ENCODE peak calls at places on chromosome 13, in seven cellular contexts. K, C, I, U, Q, L and S are unnamed samples. For H3K9me3, the result is how much of the 10 kb centered on the place peaks cover.

GRCh38 chr13:60229708-60230272 is 66.1 kb upstream of the DIAPH3 start:
- DNase-seq in K (no peak), C (no peak), I (no peak), U (no peak), Q (no peak), L (no peak), S (no peak)

GRCh38 chr13:42497798-42498197 is 76.2 kb upstream of the TNFSF11 start:
- DNase-seq in K (no peak), C (no peak), I (no peak), U (no peak), Q (no peak), L (no peak), S (no peak)

GRCh38 chr13:74794582-74794981 is 660.4 kb upstream of the KLF12 start:
- DNase-seq in K (no peak), C (no peak), I (no peak), U (no peak), Q (no peak), L (no peak), S (no peak)

GRCh38 chr13:109746364-109746763 is 40.0 kb downstream of the IRS2 start:
- DNase-seq in K (no peak), C (no peak), I (no peak), U (no peak), Q (no peak), L (no peak), S (no peak)

GRCh38 chr13:96650301-96650886 is 343.9 kb downstream of the OXGR1 start:
- DNase-seq in K (no peak), C (no peak), I (no peak), U (no peak), Q (no peak), L (no peak), S (no peak)

GRCh38 chr13:23087884-23088283 is 92.9 kb upstream of the SGCG start:
- DNase-seq in K (no peak), C (no peak), I (peak), U (peak), Q (no peak), L (peak), S (no peak)

GRCh38 chr13:106507560-106508274 is 27.7 kb downstream of the EFNB2 start:
- DNase-seq in K (no peak), C (no peak), I (no peak), U (no peak), Q (no peak), L (peak), S (no peak)

GRCh38 chr13:66546534-66547379 is 683.4 kb downstream of the PCDH9 start:
- DNase-seq in K (no peak), C (no peak), I (no peak), U (no peak), Q (no peak), L (no peak), S (no peak)

GRCh38 chr13:97280478-97280877 is 58.3 kb downstream of the MBNL2 start:
- DNase-seq in K (no peak), C (no peak), I (no peak), U (no peak), Q (no peak), L (no peak), S (no peak)

GRCh38 chr13:102854675-102855074 is 8.8 kb downstream of the ERCC5 start:
- DNase-seq in K (no peak), C (no peak), I (peak), U (no peak), Q (no peak), L (no peak), S (peak)

GRCh38 chr13:113861433-113862030 is 2.3 kb downstream of the GAS6 start:
- DNase-seq in K (no peak), C (no peak), I (peak), U (no peak), Q (no peak), L (no peak), S (no peak)

GRCh38 chr13:105665284-105665683 is 870.2 kb downstream of the EFNB2 start:
- DNase-seq in K (no peak), C (no peak), I (no peak), U (no peak), Q (no peak), L (no peak), S (no peak)

GRCh38 chr13:27968316-27969072 is 621 bp downstream of the CDX2 start:
- DNase-seq in K (peak), C (no peak), I (no peak), U (no peak), Q (no peak), L (peak), S (no peak)

GRCh38 chr13:83121904-83122303 is 760.4 kb downstream of the SLITRK1 start:
- DNase-seq in K (no peak), C (no peak), I (no peak), U (no peak), Q (no peak), L (no peak), S (no peak)

GRCh38 chr13:78298657-78299056 is 304.7 kb downstream of the POU4F1 start:
- DNase-seq in K (no peak), C (no peak), I (no peak), U (no peak), Q (no peak), L (no peak), S (no peak)

GRCh38 chr13:106376411-106377112 is 158.9 kb downstream of the EFNB2 start:
- DNase-seq in K (no peak), C (no peak), I (no peak), U (no peak), Q (no peak), L (peak), S (no peak)

GRCh38 chr13:84917252-84917878 is 881.9 kb downstream of the SLITRK6 start:
- DNase-seq in K (no peak), C (no peak), I (no peak), U (peak), Q (no peak), L (peak), S (no peak)

GRCh38 chr13:32811297-32811800 is 204.9 kb upstream of the KL start:
- DNase-seq in K (no peak), C (no peak), I (peak), U (no peak), Q (no peak), L (no peak), S (no peak)

GRCh38 chr13:97385854-97386253 is 48.1 kb upstream of the RAP2A start:
- DNase-seq in K (no peak), C (no peak), I (no peak), U (no peak), Q (no peak), L (no peak), S (no peak)

GRCh38 chr13:40974460-40975407 is 44.4 kb downstream of the ELF1 start:
- DNase-seq in K (no peak), C (no peak), I (peak), U (peak), Q (no peak), L (peak), S (peak)

GRCh38 chr13:84894749-84895148 is 904.5 kb downstream of the SLITRK6 start:
- DNase-seq in K (peak), C (no peak), I (no peak), U (no peak), Q (no peak), L (no peak), S (no peak)

GRCh38 chr13:113151745-113152707 is 6.4 kb upstream of the PROZ start:
- DNase-seq in K (peak), C (no peak), I (no peak), U (no peak), Q (no peak), L (no peak), S (no peak)

GRCh38 chr13:31972453-31972852 is 59.1 kb upstream of the FRY start:
- DNase-seq in K (no peak), C (no peak), I (no peak), U (no peak), Q (no peak), L (no peak), S (no peak)

GRCh38 chr13:23609414-23610186 is 39.4 kb downstream of the TNFRSF19 start:
- DNase-seq in K (no peak), C (no peak), I (peak), U (no peak), Q (peak), L (no peak), S (no peak)

GRCh38 chr13:103325675-103326074 is 259.5 kb upstream of the SLC10A2 start:
- DNase-seq in K (no peak), C (no peak), I (no peak), U (no peak), Q (no peak), L (no peak), S (no peak)

GRCh38 chr13:19713186-19713965 is 69.4 kb downstream of the PSPC1 start:
- DNase-seq in K (no peak), C (no peak), I (no peak), U (peak), Q (no peak), L (no peak), S (no peak)

GRCh38 chr13:107203146-107203847 is 635.4 kb upstream of the ARGLU1 start:
- DNase-seq in K (no peak), C (no peak), I (peak), U (peak), Q (no peak), L (peak), S (no peak)

GRCh38 chr13:105969761-105970160 is 565.7 kb downstream of the EFNB2 start:
- DNase-seq in K (no peak), C (no peak), I (no peak), U (no peak), Q (no peak), L (peak), S (no peak)

GRCh38 chr13:109369357-109370052 is 416.9 kb downstream of the IRS2 start:
- DNase-seq in K (no peak), C (no peak), I (no peak), U (no peak), Q (no peak), L (no peak), S (no peak)

GRCh38 chr13:111904701-111905608 is 162.0 kb upstream of the SOX1 start:
- DNase-seq in K (no peak), C (no peak), I (no peak), U (no peak), Q (no peak), L (no peak), S (no peak)
- H3K9me3 ChIP-seq in K (under half), C (under half), I (under half), U (under half), Q (under half), L (under half), S (under half)

DNA sequence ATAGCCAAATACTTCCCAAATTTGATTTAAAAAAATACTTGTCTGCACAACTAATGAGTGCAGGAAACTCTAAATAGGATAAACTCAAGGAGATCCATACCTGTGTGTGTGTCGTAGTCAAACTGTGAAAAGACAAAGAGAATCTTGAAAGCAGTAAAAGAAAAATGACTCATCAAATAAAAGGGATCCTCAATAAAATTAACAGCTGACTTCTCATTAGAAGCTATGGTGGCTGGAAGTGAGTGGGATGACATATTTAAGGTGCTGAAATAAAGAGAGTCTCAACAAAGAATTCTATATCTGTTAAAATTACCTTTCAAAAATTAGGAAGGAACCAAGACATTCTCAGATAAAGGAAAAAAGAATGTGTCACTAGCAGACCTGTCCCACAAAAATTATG is 13.7 kb downstream of the RNASEH2B start:
- DNase-seq in K (no peak), C (no peak), I (no peak), U (no peak), Q (no peak), L (peak), S (no peak)
- H3K9me3 ChIP-seq in K (under half), C (under half), I (under half), U (under half), Q (under half), L (under half), S (under half)

DNA sequence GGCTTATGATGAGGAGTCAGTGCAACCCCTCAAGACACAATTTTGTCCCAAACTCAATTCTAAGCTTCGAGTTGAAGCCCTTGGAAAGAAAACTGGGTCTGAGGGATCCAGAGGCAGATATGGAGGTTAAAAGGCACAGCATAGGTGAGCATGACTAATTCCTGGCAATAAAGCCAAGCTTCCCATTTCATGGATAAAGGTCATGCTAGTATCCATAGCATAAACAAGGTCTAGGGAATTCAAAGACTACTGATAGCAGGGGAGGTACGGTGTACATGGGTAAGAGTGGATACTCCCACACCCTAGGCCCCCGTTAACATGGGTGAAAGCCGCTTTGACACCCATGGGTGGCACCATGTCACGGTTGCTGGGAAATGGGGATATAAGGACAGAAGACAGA is 24.0 kb downstream of the MED4 start:
- DNase-seq in K (no peak), C (no peak), I (no peak), U (no peak), Q (no peak), L (no peak), S (no peak)
- H3K9me3 ChIP-seq in K (under half), C (under half), I (half or more), U (under half), Q (under half), L (under half), S (under half)

GRCh38 chr13:80132741-80133601 is 208.0 kb downstream of the SPRY2 start:
- DNase-seq in K (peak), C (no peak), I (peak), U (peak), Q (peak), L (peak), S (no peak)
- H3K9me3 ChIP-seq in K (under half), C (under half), I (under half), U (under half), Q (under half), L (under half), S (under half)

GRCh38 chr13:58949646-58950045 is 1214.1 kb downstream of the DIAPH3 start:
- DNase-seq in K (no peak), C (no peak), I (peak), U (no peak), Q (no peak), L (no peak), S (peak)
- H3K9me3 ChIP-seq in K (under half), C (under half), I (half or more), U (under half), Q (under half), L (under half), S (under half)